ENCODE peak calls at places on chromosomes 2 and 18, in five cellular contexts. One of them, this sample, is unnamed.

GRCh38 chr2:168231609-168232241 is 15.7 kb downstream of the STK39 start:
- DNase-seq in ovary: no peak
- DNase-seq in right cardiac atrium: no peak
- DNase-seq in activated T-helper 1 cell treated with Interleukin-2 at 50 U/mL for 16 hours: no peak
- DNase-seq in activated CD8-positive, alpha-beta memory T cell treated with anti-CD3 and anti-CD28 coated beads for 4 hours: no peak
- DNase-seq in this sample: no peak

GRCh38 chr2:217286833-217287232 is 427.0 kb upstream of the TNP1 start:
- DNase-seq in ovary: no peak
- DNase-seq in right cardiac atrium: no peak
- DNase-seq in activated T-helper 1 cell treated with Interleukin-2 at 50 U/mL for 16 hours: no peak
- DNase-seq in activated CD8-positive, alpha-beta memory T cell treated with anti-CD3 and anti-CD28 coated beads for 4 hours: no peak
- DNase-seq in this sample: no peak

GRCh38 chr2:156901373-156902031 is 356.0 kb upstream of the GALNT5 start:
- DNase-seq in ovary: no peak
- DNase-seq in right cardiac atrium: no peak
- DNase-seq in activated T-helper 1 cell treated with Interleukin-2 at 50 U/mL for 16 hours: no peak
- DNase-seq in activated CD8-positive, alpha-beta memory T cell treated with anti-CD3 and anti-CD28 coated beads for 4 hours: no peak
- DNase-seq in this sample: no peak

GRCh38 chr2:104872866-104873688 is 19.2 kb downstream of the POU3F3 start:
- DNase-seq in ovary: no peak
- DNase-seq in right cardiac atrium: peak
- DNase-seq in activated T-helper 1 cell treated with Interleukin-2 at 50 U/mL for 16 hours: no peak
- DNase-seq in activated CD8-positive, alpha-beta memory T cell treated with anti-CD3 and anti-CD28 coated beads for 4 hours: peak
- DNase-seq in this sample: peak

GRCh38 chr2:164816046-164816445 is 25.6 kb downstream of the COBLL1 start:
- DNase-seq in ovary: no peak
- DNase-seq in right cardiac atrium: no peak
- DNase-seq in activated T-helper 1 cell treated with Interleukin-2 at 50 U/mL for 16 hours: no peak
- DNase-seq in activated CD8-positive, alpha-beta memory T cell treated with anti-CD3 and anti-CD28 coated beads for 4 hours: no peak
- DNase-seq in this sample: no peak

GRCh38 chr2:98086491-98087446 is at the start of gene VWA3B:
- DNase-seq in ovary: peak
- DNase-seq in right cardiac atrium: peak
- DNase-seq in activated T-helper 1 cell treated with Interleukin-2 at 50 U/mL for 16 hours: no peak
- DNase-seq in activated CD8-positive, alpha-beta memory T cell treated with anti-CD3 and anti-CD28 coated beads for 4 hours: no peak
- DNase-seq in this sample: no peak

GRCh38 chr2:200302940-200303727 is 3.4 kb upstream of the SPATS2L start:
- DNase-seq in ovary: no peak
- DNase-seq in right cardiac atrium: no peak
- DNase-seq in activated T-helper 1 cell treated with Interleukin-2 at 50 U/mL for 16 hours: no peak
- DNase-seq in activated CD8-positive, alpha-beta memory T cell treated with anti-CD3 and anti-CD28 coated beads for 4 hours: no peak
- DNase-seq in this sample: no peak

GRCh38 chr2:55877101-55877500 is 46.5 kb downstream of the EFEMP1 start:
- DNase-seq in ovary: no peak
- DNase-seq in right cardiac atrium: no peak
- DNase-seq in activated T-helper 1 cell treated with Interleukin-2 at 50 U/mL for 16 hours: no peak
- DNase-seq in activated CD8-positive, alpha-beta memory T cell treated with anti-CD3 and anti-CD28 coated beads for 4 hours: no peak
- DNase-seq in this sample: no peak

GRCh38 chr2:234289789-234290188 is 207.1 kb downstream of the ARL4C start:
- DNase-seq in ovary: no peak
- DNase-seq in right cardiac atrium: no peak
- DNase-seq in activated T-helper 1 cell treated with Interleukin-2 at 50 U/mL for 16 hours: no peak
- DNase-seq in activated CD8-positive, alpha-beta memory T cell treated with anti-CD3 and anti-CD28 coated beads for 4 hours: no peak
- DNase-seq in this sample: no peak

GRCh38 chr2:43634604-43635306 is 2.3 kb upstream of the PLEKHH2 start:
- DNase-seq in ovary: no peak
- DNase-seq in right cardiac atrium: no peak
- DNase-seq in activated T-helper 1 cell treated with Interleukin-2 at 50 U/mL for 16 hours: no peak
- DNase-seq in activated CD8-positive, alpha-beta memory T cell treated with anti-CD3 and anti-CD28 coated beads for 4 hours: no peak
- DNase-seq in this sample: no peak

GRCh38 chr18:6755107-6755506 is 25.6 kb downstream of the ARHGAP28 start:
- DNase-seq in ovary: no peak
- DNase-seq in right cardiac atrium: no peak
- DNase-seq in activated T-helper 1 cell treated with Interleukin-2 at 50 U/mL for 16 hours: no peak
- DNase-seq in activated CD8-positive, alpha-beta memory T cell treated with anti-CD3 and anti-CD28 coated beads for 4 hours: no peak
- DNase-seq in this sample: no peak

GRCh38 chr2:104701471-104701911 is 152.4 kb upstream of the POU3F3 start:
- DNase-seq in ovary: no peak
- DNase-seq in right cardiac atrium: no peak
- DNase-seq in activated T-helper 1 cell treated with Interleukin-2 at 50 U/mL for 16 hours: no peak
- DNase-seq in activated CD8-positive, alpha-beta memory T cell treated with anti-CD3 and anti-CD28 coated beads for 4 hours: no peak
- DNase-seq in this sample: no peak

GRCh38 chr2:123566291-123566946 is 458.7 kb upstream of the CNTNAP5 start:
- DNase-seq in ovary: no peak
- DNase-seq in right cardiac atrium: no peak
- DNase-seq in activated T-helper 1 cell treated with Interleukin-2 at 50 U/mL for 16 hours: no peak
- DNase-seq in activated CD8-positive, alpha-beta memory T cell treated with anti-CD3 and anti-CD28 coated beads for 4 hours: no peak
- DNase-seq in this sample: no peak

This sample was measured in cerebellar nuclear complex.